ENCODE peak calls at places on chromosomes 2 and 18, in eight cellular contexts. One of them, this sample, is unnamed.
A peak's percentile ranks its signal among the peaks of the same experiment; 100 is the strongest.

GRCh38 chr18:61765097-61765496 is 127.7 kb downstream of the RNF152 start:
- DNase-seq in uterus: peak; percentile 59
- DNase-seq in WERI-Rb-1: no peak
- DNase-seq in fibroblast of lung: peak; percentile 14
- DNase-seq in lower leg skin: no peak
- DNase-seq in fibroblast of villous mesenchyme: peak; percentile 39
- DNase-seq in esophagus squamous epithelium: no peak
- DNase-seq in coronary artery: no peak
- DNase-seq in this sample: no peak

GRCh38 chr2:133026536-133027177 is 356.7 kb upstream of the LYPD1 start:
- DNase-seq in esophagus squamous epithelium: no peak
- DNase-seq in fibroblast of lung: peak; percentile 17
- DNase-seq in lower leg skin: no peak
- DNase-seq in fibroblast of villous mesenchyme: no peak
- DNase-seq in coronary artery: no peak
- DNase-seq in uterus: no peak
- DNase-seq in WERI-Rb-1: no peak
- DNase-seq in this sample: no peak

GRCh38 chr18:6997802-6998201 is 119.8 kb downstream of the LAMA1 start:
- DNase-seq in fibroblast of lung: peak; percentile 76
- DNase-seq in lower leg skin: no peak
- DNase-seq in fibroblast of villous mesenchyme: no peak
- DNase-seq in coronary artery: no peak
- DNase-seq in esophagus squamous epithelium: no peak
- DNase-seq in WERI-Rb-1: no peak
- DNase-seq in uterus: no peak
- DNase-seq in this sample: no peak

GRCh38 chr2:46389417-46389916 is 89.9 kb upstream of the TMEM247 start:
- DNase-seq in coronary artery: no peak
- DNase-seq in fibroblast of villous mesenchyme: peak; percentile 30
- DNase-seq in WERI-Rb-1: peak; percentile 81
- DNase-seq in lower leg skin: no peak
- DNase-seq in esophagus squamous epithelium: no peak
- DNase-seq in fibroblast of lung: peak; percentile 15
- DNase-seq in uterus: no peak
- DNase-seq in this sample: no peak

GRCh38 chr2:22360735-22361374 is 1024.1 kb upstream of the KLHL29 start:
- DNase-seq in lower leg skin: no peak
- DNase-seq in uterus: no peak
- DNase-seq in fibroblast of villous mesenchyme: no peak
- DNase-seq in esophagus squamous epithelium: no peak
- DNase-seq in WERI-Rb-1: no peak
- DNase-seq in coronary artery: no peak
- DNase-seq in fibroblast of lung: no peak
- DNase-seq in this sample: no peak

GRCh38 chr2:86260978-86261377 is 61.7 kb downstream of the MRPL35 start:
- DNase-seq in fibroblast of lung: no peak
- DNase-seq in esophagus squamous epithelium: no peak
- DNase-seq in lower leg skin: peak; percentile 21
- DNase-seq in coronary artery: no peak
- DNase-seq in fibroblast of villous mesenchyme: no peak
- DNase-seq in uterus: no peak
- DNase-seq in WERI-Rb-1: no peak
- DNase-seq in this sample: no peak

GRCh38 chr2:236459393-236459792 is 110.2 kb upstream of the ACKR3 start:
- DNase-seq in fibroblast of lung: no peak
- DNase-seq in uterus: no peak
- DNase-seq in coronary artery: no peak
- DNase-seq in esophagus squamous epithelium: no peak
- DNase-seq in WERI-Rb-1: no peak
- DNase-seq in lower leg skin: no peak
- DNase-seq in fibroblast of villous mesenchyme: no peak
- DNase-seq in this sample: no peak

GRCh38 chr2:115910270-115910669 is 1467.8 kb downstream of the DPP10 start:
- DNase-seq in fibroblast of lung: no peak
- DNase-seq in uterus: no peak
- DNase-seq in WERI-Rb-1: peak; percentile 25
- DNase-seq in lower leg skin: no peak
- DNase-seq in coronary artery: no peak
- DNase-seq in fibroblast of villous mesenchyme: no peak
- DNase-seq in esophagus squamous epithelium: no peak
- DNase-seq in this sample: no peak

GRCh38 chr18:80184243-80184772 is 63.0 kb downstream of the PARD6G start:
- DNase-seq in WERI-Rb-1: no peak
- DNase-seq in lower leg skin: no peak
- DNase-seq in fibroblast of lung: no peak
- DNase-seq in esophagus squamous epithelium: no peak
- DNase-seq in uterus: no peak
- DNase-seq in coronary artery: no peak
- DNase-seq in fibroblast of villous mesenchyme: no peak
- DNase-seq in this sample: no peak

GRCh38 chr18:25467226-25468065 is 115.5 kb upstream of the ZNF521 start:
- DNase-seq in fibroblast of lung: peak; percentile 55
- DNase-seq in WERI-Rb-1: no peak
- DNase-seq in uterus: no peak
- DNase-seq in esophagus squamous epithelium: no peak
- DNase-seq in fibroblast of villous mesenchyme: no peak
- DNase-seq in lower leg skin: no peak
- DNase-seq in coronary artery: no peak
- DNase-seq in this sample: peak; percentile 58

GRCh38 chr2:27714851-27715291 is 51.2 kb downstream of the SLC4A1AP start:
- DNase-seq in WERI-Rb-1: no peak
- DNase-seq in coronary artery: no peak
- DNase-seq in fibroblast of lung: no peak
- DNase-seq in lower leg skin: peak; percentile 81
- DNase-seq in esophagus squamous epithelium: no peak
- DNase-seq in uterus: no peak
- DNase-seq in fibroblast of villous mesenchyme: no peak
- DNase-seq in this sample: no peak

GRCh38 chr2:233821196-233821595 is 33.1 kb downstream of the HJURP start:
- DNase-seq in fibroblast of villous mesenchyme: no peak
- DNase-seq in esophagus squamous epithelium: no peak
- DNase-seq in lower leg skin: no peak
- DNase-seq in coronary artery: peak; percentile 45
- DNase-seq in WERI-Rb-1: no peak
- DNase-seq in uterus: no peak
- DNase-seq in fibroblast of lung: no peak
- DNase-seq in this sample: no peak

GRCh38 chr2:98795903-98796676 is 65.2 kb upstream of the MGAT4A start:
- DNase-seq in WERI-Rb-1: no peak
- DNase-seq in coronary artery: peak; percentile 41
- DNase-seq in esophagus squamous epithelium: no peak
- DNase-seq in fibroblast of villous mesenchyme: no peak
- DNase-seq in lower leg skin: no peak
- DNase-seq in uterus: no peak
- DNase-seq in fibroblast of lung: no peak
- DNase-seq in this sample: no peak

GRCh38 chr2:11765501-11765900 is 19.1 kb downstream of the LPIN1 start:
- DNase-seq in coronary artery: peak; percentile 17
- DNase-seq in WERI-Rb-1: no peak
- DNase-seq in lower leg skin: no peak
- DNase-seq in esophagus squamous epithelium: no peak
- DNase-seq in uterus: no peak
- DNase-seq in fibroblast of villous mesenchyme: no peak
- DNase-seq in fibroblast of lung: no peak
- DNase-seq in this sample: no peak

GRCh38 chr2:237549216-237550056 is 16.9 kb upstream of the PRLH start:
- DNase-seq in lower leg skin: no peak
- DNase-seq in WERI-Rb-1: no peak
- DNase-seq in esophagus squamous epithelium: no peak
- DNase-seq in fibroblast of villous mesenchyme: no peak
- DNase-seq in fibroblast of lung: no peak
- DNase-seq in uterus: no peak
- DNase-seq in coronary artery: no peak
- DNase-seq in this sample: no peak

GRCh38 chr2:28185881-28186280 is 206.8 kb upstream of the FOSL2 start:
- DNase-seq in fibroblast of lung: peak; percentile 87
- DNase-seq in WERI-Rb-1: no peak
- DNase-seq in uterus: no peak
- DNase-seq in lower leg skin: no peak
- DNase-seq in coronary artery: no peak
- DNase-seq in esophagus squamous epithelium: no peak
- DNase-seq in fibroblast of villous mesenchyme: peak; percentile 82
- DNase-seq in this sample: no peak

GRCh38 chr18:69257861-69258458 is 142.7 kb upstream of the DOK6 start:
- DNase-seq in fibroblast of villous mesenchyme: peak; percentile 77
- DNase-seq in coronary artery: no peak
- DNase-seq in fibroblast of lung: peak; percentile 91
- DNase-seq in uterus: no peak
- DNase-seq in esophagus squamous epithelium: no peak
- DNase-seq in lower leg skin: no peak
- DNase-seq in WERI-Rb-1: no peak
- DNase-seq in this sample: no peak

GRCh38 chr18:79164696-79165095 is 95.5 kb downstream of the ATP9B start:
- DNase-seq in fibroblast of lung: no peak
- DNase-seq in uterus: no peak
- DNase-seq in esophagus squamous epithelium: no peak
- DNase-seq in coronary artery: no peak
- DNase-seq in lower leg skin: no peak
- DNase-seq in fibroblast of villous mesenchyme: peak; percentile 19
- DNase-seq in WERI-Rb-1: no peak
- DNase-seq in this sample: no peak

GRCh38 chr2:236249066-236249465 is 15.1 kb downstream of the ASB18 start:
- DNase-seq in fibroblast of lung: no peak
- DNase-seq in esophagus squamous epithelium: no peak
- DNase-seq in WERI-Rb-1: no peak
- DNase-seq in coronary artery: no peak
- DNase-seq in lower leg skin: no peak
- DNase-seq in fibroblast of villous mesenchyme: no peak
- DNase-seq in uterus: no peak
- DNase-seq in this sample: no peak

GRCh38 chr18:24108621-24109020 is 30.2 kb upstream of the CABYR start:
- DNase-seq in coronary artery: no peak
- DNase-seq in lower leg skin: no peak
- DNase-seq in esophagus squamous epithelium: no peak
- DNase-seq in WERI-Rb-1: no peak
- DNase-seq in uterus: no peak
- DNase-seq in fibroblast of lung: no peak
- DNase-seq in fibroblast of villous mesenchyme: peak; percentile 39
- DNase-seq in this sample: no peak

GRCh38 chr18:13179566-13180113 is 38.9 kb upstream of the LDLRAD4 start:
- DNase-seq in fibroblast of lung: no peak
- DNase-seq in lower leg skin: no peak
- DNase-seq in coronary artery: no peak
- DNase-seq in uterus: no peak
- DNase-seq in fibroblast of villous mesenchyme: no peak
- DNase-seq in WERI-Rb-1: no peak
- DNase-seq in esophagus squamous epithelium: no peak
- DNase-seq in this sample: no peak

GRCh38 chr2:197675711-197676188 is 363 bp upstream of the RFTN2 start:
- DNase-seq in uterus: no peak
- DNase-seq in lower leg skin: no peak
- DNase-seq in coronary artery: no peak
- DNase-seq in esophagus squamous epithelium: no peak
- DNase-seq in fibroblast of villous mesenchyme: peak; percentile 67
- DNase-seq in WERI-Rb-1: no peak
- DNase-seq in fibroblast of lung: peak; percentile 88
- DNase-seq in this sample: no peak

GRCh38 chr18:63299837-63300787 is 19.5 kb downstream of the BCL2 start:
- DNase-seq in WERI-Rb-1: no peak
- DNase-seq in coronary artery: no peak
- DNase-seq in uterus: no peak
- DNase-seq in fibroblast of villous mesenchyme: no peak
- DNase-seq in esophagus squamous epithelium: no peak
- DNase-seq in lower leg skin: no peak
- DNase-seq in fibroblast of lung: no peak
- DNase-seq in this sample: no peak

GRCh38 chr2:171436307-171436706 is 2.3 kb downstream of the DCAF17 start:
- DNase-seq in lower leg skin: no peak
- DNase-seq in fibroblast of villous mesenchyme: peak; percentile 42
- DNase-seq in WERI-Rb-1: no peak
- DNase-seq in uterus: no peak
- DNase-seq in fibroblast of lung: peak; percentile 74
- DNase-seq in coronary artery: no peak
- DNase-seq in esophagus squamous epithelium: no peak
- DNase-seq in this sample: no peak
- TF ChIP-seq CTCF in lower leg skin: no peak
- TF ChIP-seq CTCF in fibroblast of villous mesenchyme: no peak
- TF ChIP-seq CTCF in WERI-Rb-1: no peak
- TF ChIP-seq CTCF in uterus: no peak
- TF ChIP-seq CTCF in fibroblast of lung: no peak
- TF ChIP-seq CTCF in coronary artery: no peak
- TF ChIP-seq CTCF in esophagus squamous epithelium: no peak
- TF ChIP-seq CTCF in this sample: no peak

GRCh38 chr2:148813603-148814065 is 61.4 kb upstream of the KIF5C start:
- DNase-seq in WERI-Rb-1: no peak
- DNase-seq in fibroblast of villous mesenchyme: no peak
- DNase-seq in fibroblast of lung: no peak
- DNase-seq in lower leg skin: no peak
- DNase-seq in esophagus squamous epithelium: no peak
- DNase-seq in uterus: no peak
- DNase-seq in coronary artery: no peak
- DNase-seq in this sample: peak; percentile 24
- TF ChIP-seq CTCF in WERI-Rb-1: peak; percentile 10
- TF ChIP-seq CTCF in fibroblast of villous mesenchyme: no peak
- TF ChIP-seq CTCF in fibroblast of lung: no peak
- TF ChIP-seq CTCF in lower leg skin: no peak
- TF ChIP-seq CTCF in esophagus squamous epithelium: no peak
- TF ChIP-seq CTCF in uterus: no peak
- TF ChIP-seq CTCF in coronary artery: no peak
- TF ChIP-seq CTCF in this sample: peak; percentile 46

DNA sequence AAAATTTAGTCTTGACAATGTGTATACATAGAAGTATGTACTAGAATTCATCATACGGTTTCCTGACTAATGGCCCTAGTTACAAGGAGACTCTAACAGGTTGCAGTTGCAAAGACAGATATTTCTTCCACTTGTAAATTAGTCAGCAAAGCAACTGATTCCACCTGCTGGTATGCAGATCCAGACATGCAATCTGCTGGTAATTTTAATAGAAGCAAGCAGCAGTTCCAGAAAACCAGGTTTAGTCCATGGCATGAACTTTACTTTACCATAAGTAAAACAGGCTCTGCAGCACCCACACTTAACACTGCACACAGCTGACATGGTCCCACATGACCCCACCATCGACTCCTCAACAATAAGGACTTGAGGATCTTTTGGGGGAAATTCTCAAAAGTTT is 110.9 kb upstream of the SP3 start:
- DNase-seq in esophagus squamous epithelium: no peak
- DNase-seq in coronary artery: no peak
- DNase-seq in lower leg skin: no peak
- DNase-seq in uterus: no peak
- DNase-seq in fibroblast of lung: no peak
- DNase-seq in fibroblast of villous mesenchyme: no peak
- DNase-seq in WERI-Rb-1: no peak
- DNase-seq in this sample: no peak
- TF ChIP-seq CTCF in esophagus squamous epithelium: no peak
- TF ChIP-seq CTCF in coronary artery: no peak
- TF ChIP-seq CTCF in lower leg skin: no peak
- TF ChIP-seq CTCF in uterus: no peak
- TF ChIP-seq CTCF in fibroblast of lung: no peak
- TF ChIP-seq CTCF in fibroblast of villous mesenchyme: no peak
- TF ChIP-seq CTCF in WERI-Rb-1: no peak
- TF ChIP-seq CTCF in this sample: no peak

DNA sequence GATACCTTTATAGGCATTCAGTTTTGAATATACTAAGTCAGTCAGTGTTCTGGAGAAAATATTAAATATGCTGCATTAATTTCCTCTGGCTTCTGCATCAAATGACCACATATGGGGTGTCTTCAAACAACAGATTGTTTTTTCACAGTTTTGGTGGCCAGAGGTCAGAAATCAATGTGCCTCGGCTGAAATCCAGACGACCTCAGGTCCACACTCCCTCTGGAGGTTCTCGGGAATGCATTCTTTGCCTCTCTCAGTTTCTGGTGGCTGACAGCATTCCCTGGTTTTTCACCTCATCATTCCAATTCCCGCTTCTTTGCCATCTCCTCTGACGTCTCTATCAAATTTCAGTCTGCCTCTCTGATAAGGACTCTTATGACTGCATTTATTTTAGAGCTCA is 142.3 kb downstream of the ZNF407 start:
- DNase-seq in uterus: no peak
- DNase-seq in WERI-Rb-1: no peak
- DNase-seq in coronary artery: no peak
- DNase-seq in lower leg skin: no peak
- DNase-seq in fibroblast of lung: no peak
- DNase-seq in fibroblast of villous mesenchyme: no peak
- DNase-seq in esophagus squamous epithelium: no peak
- DNase-seq in this sample: no peak
- TF ChIP-seq CTCF in uterus: no peak
- TF ChIP-seq CTCF in WERI-Rb-1: no peak
- TF ChIP-seq CTCF in coronary artery: no peak
- TF ChIP-seq CTCF in lower leg skin: no peak
- TF ChIP-seq CTCF in fibroblast of lung: no peak
- TF ChIP-seq CTCF in fibroblast of villous mesenchyme: no peak
- TF ChIP-seq CTCF in esophagus squamous epithelium: no peak
- TF ChIP-seq CTCF in this sample: peak; percentile 18